ENCODE peak calls at places on chromosomes 6 and 20, in six cellular contexts. Z, H, K, T, S and V are unnamed samples.

GRCh38 chr6:7114744-7115451 is 7.1 kb downstream of the RREB1 start:
- DNase-seq in K (no peak), S (no peak), T (no peak), H (no peak), Z (no peak), V (no peak)

GRCh38 chr6:159170999-159171712 is 2.0 kb downstream of the FNDC1 start:
- DNase-seq in K (no peak), S (no peak), Z (no peak), T (peak), H (no peak), V (no peak)

GRCh38 chr6:131250121-131250520 is 114.9 kb downstream of the AKAP7 start:
- DNase-seq in T (peak), K (peak), S (no peak), Z (peak), H (peak), V (no peak)

GRCh38 chr6:5435449-5435848 is 174.1 kb downstream of the FARS2 start:
- DNase-seq in Z (no peak), S (no peak), K (no peak), T (peak), H (no peak), V (no peak)

GRCh38 chr6:41974281-41974825 is 32.7 kb upstream of the CCND3 start:
- DNase-seq in Z (no peak), K (no peak), H (no peak), T (no peak), S (no peak), V (no peak)

GRCh38 chr6:158770948-158771347 is 48.2 kb downstream of the EZR start:
- DNase-seq in Z (no peak), S (peak), T (no peak), K (no peak), H (no peak), V (no peak)

GRCh38 chr6:40299666-40300065 is 287.5 kb downstream of the LRFN2 start:
- DNase-seq in H (no peak), K (no peak), S (no peak), Z (no peak), T (no peak), V (no peak)

GRCh38 chr20:49595811-49596545 is 28.0 kb upstream of the PTGIS start:
- DNase-seq in S (peak), H (peak), T (peak), Z (no peak), K (no peak), V (no peak)

GRCh38 chr20:8678098-8678776 is 390.6 kb upstream of the PLCB4 start:
- DNase-seq in H (no peak), S (no peak), K (no peak), Z (no peak), T (peak), V (no peak)

GRCh38 chr6:53067799-53068442 is 2.7 kb downstream of the FBXO9 start:
- DNase-seq in H (no peak), S (no peak), K (no peak), Z (no peak), T (no peak), V (no peak)

GRCh38 chr6:169589293-169589692 is 112.5 kb downstream of the WDR27 start:
- DNase-seq in H (no peak), K (no peak), S (no peak), T (no peak), Z (no peak), V (peak)

GRCh38 chr6:122752493-122752892 is 27.0 kb upstream of the FABP7 start:
- DNase-seq in Z (no peak), K (no peak), H (no peak), T (no peak), S (no peak), V (no peak)

GRCh38 chr6:32151131-32151884 is 431 bp downstream of the PRRT1 start:
- DNase-seq in K (no peak), H (no peak), Z (no peak), S (no peak), T (no peak), V (no peak)

GRCh38 chr6:34425132-34425497 is 754 bp downstream of the RPS10 start:
- DNase-seq in S (no peak), H (no peak), K (no peak), Z (no peak), T (no peak), V (peak)

GRCh38 chr6:108368431-108369030 is 73.7 kb downstream of the AFG1L start:
- DNase-seq in T (no peak), K (no peak), H (no peak), Z (no peak), S (no peak), V (no peak)

GRCh38 chr6:165571721-165572132 is 91.3 kb downstream of the PDE10A start:
- DNase-seq in K (no peak), T (peak), H (no peak), S (no peak), Z (no peak), V (no peak)

GRCh38 chr6:43842231-43842794 is 72.3 kb downstream of the VEGFA start:
- DNase-seq in Z (no peak), K (no peak), T (peak), S (no peak), H (no peak), V (no peak)

GRCh38 chr6:89954721-89955148 is 60.5 kb downstream of the GJA10 start:
- DNase-seq in H (no peak), K (peak), S (no peak), Z (peak), T (peak), V (no peak)

GRCh38 chr20:57930328-57930727 is 220.5 kb upstream of the PMEPA1 start:
- DNase-seq in H (no peak), T (no peak), K (no peak), S (no peak), Z (no peak), V (no peak)

GRCh38 chr6:165820407-165820806 is 157.4 kb upstream of the PDE10A start:
- DNase-seq in H (no peak), Z (no peak), S (no peak), T (no peak), K (no peak), V (no peak)

GRCh38 chr6:112087916-112088315 is 525 bp downstream of the FAM229B start:
- DNase-seq in S (no peak), H (no peak), T (peak), K (no peak), Z (no peak), V (no peak)

GRCh38 chr6:3540980-3541379 is 84.1 kb upstream of the SLC22A23 start:
- DNase-seq in H (no peak), K (no peak), S (no peak), Z (no peak), T (no peak), V (no peak)

DNA sequence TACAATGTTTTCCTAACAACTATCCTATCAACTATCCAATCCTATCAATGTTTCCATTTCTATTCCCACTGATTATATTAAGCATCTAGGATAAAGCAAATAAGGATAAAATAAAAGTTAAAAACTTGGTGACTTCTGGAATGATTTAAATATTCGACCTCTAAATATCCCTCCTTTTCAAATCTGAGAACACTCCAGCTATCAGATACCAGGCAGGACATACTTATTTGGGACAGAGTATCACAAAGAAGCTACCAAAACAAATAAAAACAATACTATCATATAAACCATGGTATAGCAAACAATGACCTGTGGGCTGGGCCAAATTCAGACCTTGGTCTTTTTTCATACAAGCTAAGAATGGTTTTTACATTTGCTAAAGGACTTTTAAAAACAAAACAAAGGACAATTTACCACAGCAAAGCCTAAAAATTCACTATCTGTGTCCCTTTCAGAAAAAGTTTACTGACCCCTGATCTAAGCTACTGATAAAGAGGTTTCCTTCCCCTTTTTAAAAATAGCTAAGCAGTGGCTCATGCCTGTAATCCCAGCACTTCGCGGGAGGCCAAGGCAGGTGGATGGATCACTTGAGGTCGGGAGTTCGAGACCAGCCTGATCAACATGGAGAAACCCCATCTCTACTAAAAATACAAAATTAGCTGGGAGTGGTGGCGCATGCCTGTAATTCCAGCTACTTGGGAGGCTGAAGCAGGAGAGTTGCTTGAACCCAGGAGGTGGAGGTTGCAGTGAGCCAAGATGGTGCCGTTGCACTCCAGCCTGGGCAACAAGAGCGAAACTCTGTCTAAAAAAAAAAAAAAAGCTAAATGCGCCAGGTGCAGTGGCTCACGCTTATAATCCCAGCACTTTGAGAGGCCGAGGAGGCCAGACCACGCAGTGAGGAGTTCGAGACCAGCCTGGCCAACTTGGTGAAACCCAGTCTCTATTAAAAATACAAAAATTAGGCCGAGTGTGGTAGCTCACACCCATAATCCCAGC is 6.0 kb downstream of the NUP153 start:
- DNase-seq in H (no peak), T (no peak), Z (no peak), S (no peak), K (no peak), V (no peak)
- H3K27ac ChIP-seq in H (no peak), T (no peak), Z (peak), S (no peak), K (peak), V (no peak)

DNA sequence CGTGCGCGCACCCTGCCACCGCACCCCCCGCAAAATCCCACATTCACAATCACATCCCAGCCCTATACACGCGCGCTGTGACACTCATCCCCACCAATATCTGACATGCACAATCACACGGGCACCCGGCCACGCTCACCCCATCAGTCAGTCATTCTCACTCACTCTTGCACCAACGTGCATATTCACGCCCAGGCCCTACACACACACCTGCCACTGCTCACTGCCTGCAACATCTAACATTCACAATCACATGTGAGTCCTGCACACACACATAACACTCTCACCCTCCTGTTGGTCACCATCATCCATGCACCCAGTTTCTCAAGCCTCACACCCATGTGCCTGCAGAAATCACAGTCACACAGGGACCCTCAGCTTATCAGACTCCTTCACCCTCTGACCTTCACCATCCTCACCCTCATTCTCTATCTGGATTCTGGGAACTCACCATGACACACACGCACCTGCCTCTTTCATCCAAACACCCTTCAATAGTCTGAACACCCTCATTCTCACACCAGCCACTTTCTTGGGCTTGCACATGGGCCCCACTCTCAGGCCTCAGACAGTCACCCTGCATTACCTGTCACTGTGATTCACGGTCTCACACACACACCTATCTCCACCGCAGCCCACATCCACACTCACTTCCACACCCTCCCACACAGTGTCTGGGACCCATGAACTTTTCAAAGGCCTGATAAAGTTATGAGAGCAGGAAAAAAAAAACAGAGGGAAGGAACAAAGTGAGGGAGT is 748 bp upstream of the ATP9A start:
- DNase-seq in Z (no peak), K (no peak), T (no peak), H (no peak), S (no peak), V (no peak)
- H3K4me3 ChIP-seq in Z (no peak), K (no peak), T (peak), H (peak), S (no peak), V (no peak)

GRCh38 chr6:51817832-51818231 is 269.6 kb downstream of the PKHD1 start:
- DNase-seq in H (no peak), K (no peak), T (no peak), Z (no peak), S (no peak), V (no peak)
- H3K27ac ChIP-seq in H (no peak), K (no peak), T (no peak), Z (no peak), S (no peak), V (no peak)

DNA sequence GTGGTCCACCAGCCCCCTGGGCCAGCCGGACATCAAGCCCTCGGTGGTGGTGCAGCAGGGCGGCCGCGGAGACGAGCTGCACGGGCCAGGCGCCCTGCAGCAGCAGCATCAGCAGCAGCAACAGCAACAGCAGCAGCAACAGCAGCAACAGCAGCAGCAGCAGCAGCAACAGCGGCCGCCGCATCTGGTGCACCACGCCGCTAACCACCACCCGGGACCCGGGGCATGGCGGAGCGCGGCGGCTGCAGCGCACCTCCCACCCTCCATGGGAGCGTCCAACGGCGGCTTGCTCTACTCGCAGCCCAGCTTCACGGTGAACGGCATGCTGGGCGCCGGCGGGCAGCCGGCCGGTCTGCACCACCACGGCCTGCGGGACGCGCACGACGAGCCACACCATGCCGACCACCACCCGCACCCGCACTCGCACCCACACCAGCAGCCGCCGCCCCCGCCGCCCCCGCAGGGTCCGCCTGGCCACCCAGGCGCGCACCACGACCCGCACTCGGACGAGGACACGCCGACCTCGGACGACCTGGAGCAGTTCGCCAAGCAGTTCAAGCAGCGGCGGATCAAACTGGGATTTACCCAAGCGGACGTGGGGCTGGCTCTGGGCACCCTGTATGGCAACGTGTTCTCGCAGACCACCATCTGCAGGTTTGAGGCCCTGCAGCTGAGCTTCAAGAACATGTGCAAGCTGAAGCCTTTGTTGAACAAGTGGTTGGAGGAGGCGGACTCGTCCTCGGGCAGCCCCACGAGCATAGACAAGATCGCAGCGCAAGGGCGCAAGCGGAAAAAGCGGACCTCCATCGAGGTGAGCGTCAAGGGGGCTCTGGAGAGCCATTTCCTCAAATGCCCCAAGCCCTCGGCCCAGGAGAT is 1.0 kb downstream of the POU3F2 start:
- DNase-seq in S (peak), Z (no peak), H (no peak), K (peak), T (no peak), V (no peak)
- H3K4me3 ChIP-seq in S (peak), Z (peak), H (no peak), K (peak), T (no peak), V (peak)